ENCODE peak calls at places on chromosomes 2 and 18, in four cellular contexts. M is naive B cell, L is HTR-8/SVneo, X is AG08396. V is an unnamed sample.

GRCh38 chr2:232647261-232647660 is 13.9 kb downstream of the EFHD1 start:
- DNase-seq in M (no peak), L (no peak), X (no peak), V (no peak)

GRCh38 chr2:160109939-160110673 is 47.7 kb upstream of the PLA2R1 start:
- DNase-seq in M (peak; percentile 7), L (peak; percentile 64), X (peak; percentile 79), V (peak; percentile 83)

GRCh38 chr2:238139141-238139840 is 823 bp downstream of the KLHL30 start:
- DNase-seq in M (peak; percentile 19), L (no peak), X (no peak), V (no peak)

GRCh38 chr2:41965886-41966285 is 81.9 kb upstream of the PKDCC start:
- DNase-seq in M (no peak), L (no peak), X (no peak), V (peak; percentile 59)

GRCh38 chr2:159807183-159808037 is 9.4 kb upstream of the CD302 start:
- DNase-seq in M (no peak), L (peak; percentile 52), X (peak; percentile 62), V (peak; percentile 69)

GRCh38 chr2:236875906-236876505 is 209.7 kb upstream of the COPS8 start:
- DNase-seq in M (no peak), L (no peak), X (no peak), V (peak; percentile 77)

GRCh38 chr2:63796796-63797195 is 44.9 kb upstream of the UGP2 start:
- DNase-seq in M (no peak), L (no peak), X (no peak), V (no peak)

GRCh38 chr2:37604716-37605115 is 66.7 kb downstream of the CDC42EP3 start:
- DNase-seq in M (no peak), L (no peak), X (no peak), V (peak; percentile 72)

GRCh38 chr2:128487650-128488387 is 169.2 kb upstream of the HS6ST1 start:
- DNase-seq in M (no peak), L (no peak), X (no peak), V (no peak)

GRCh38 chr18:61596296-61596695 is 263.1 kb downstream of the CDH20 start:
- DNase-seq in M (no peak), L (no peak), X (no peak), V (no peak)

GRCh38 chr2:20615466-20616241 is 35.2 kb downstream of the HS1BP3 start:
- DNase-seq in M (no peak), L (no peak), X (no peak), V (peak; percentile 70)

GRCh38 chr2:168529900-168530561 is 74.0 kb downstream of the CERS6 start:
- DNase-seq in M (no peak), L (no peak), X (no peak), V (no peak)

GRCh38 chr2:59276033-59276432 is 1034.9 kb upstream of the FANCL start:
- DNase-seq in M (no peak), L (no peak), X (no peak), V (no peak)

GRCh38 chr2:68043719-68044498 is 18.9 kb downstream of the C1D start:
- DNase-seq in M (no peak), L (peak; percentile 52), X (peak; percentile 50), V (peak; percentile 25)

GRCh38 chr18:51123936-51124486 is 73.5 kb downstream of the MEX3C start:
- DNase-seq in M (no peak), L (no peak), X (no peak), V (no peak)

GRCh38 chr2:28391564-28392296 is 928 bp upstream of the FOSL2 start:
- DNase-seq in M (no peak), L (peak; percentile 69), X (peak; percentile 83), V (peak; percentile 78)

GRCh38 chr2:121085801-121086200 is 199.2 kb downstream of the TFCP2L1 start:
- DNase-seq in M (no peak), L (no peak), X (no peak), V (no peak)

GRCh38 chr2:15506231-15506819 is 54.8 kb downstream of the NBAS start:
- DNase-seq in M (no peak), L (no peak), X (no peak), V (no peak)

GRCh38 chr18:21489119-21489750 is 111.3 kb downstream of the ESCO1 start:
- DNase-seq in M (peak; percentile 7), L (peak; percentile 64), X (peak; percentile 76), V (peak; percentile 58)

V was measured in endothelial cell of umbilical vein.